ENCODE peak calls at places on chromosomes 7 and 10, in seven cellular contexts. B is Panc1, H is H7, P is COR-L47, I is NCI-H2081, X is WTC11, U is neural progenitor cell. C is an unnamed sample.

GRCh38 chr10:63622097-63622496 is 100.9 kb downstream of the REEP3 start:
- DNase-seq in I (no peak), U (no peak), B (no peak), H (no peak), X (no peak), P (no peak), C (no peak)

GRCh38 chr7:33062023-33062781 is at the start of gene NT5C3A:
- DNase-seq in P (peak; percentile 30), X (peak; percentile 36), U (peak; percentile 71), B (no peak), H (peak; percentile 73), I (peak; percentile 50), C (peak; percentile 77)

GRCh38 chr7:69208848-69209247 is 389.4 kb upstream of the AUTS2 start:
- DNase-seq in X (no peak), P (no peak), H (no peak), B (no peak), I (no peak), U (no peak), C (no peak)

GRCh38 chr7:43314379-43315158 is 202.1 kb downstream of the HECW1 start:
- DNase-seq in I (no peak), U (no peak), B (no peak), X (no peak), P (no peak), H (no peak), C (no peak)

GRCh38 chr10:124075116-124075955 is 18.1 kb downstream of the CHST15 start:
- DNase-seq in U (peak; percentile 86), X (no peak), P (no peak), H (peak; percentile 71), B (no peak), I (no peak), C (no peak)

GRCh38 chr10:7813481-7813880 is 4.8 kb upstream of the TAF3 start:
- DNase-seq in P (no peak), U (no peak), X (no peak), I (no peak), B (no peak), H (no peak), C (no peak)

GRCh38 chr7:157500171-157500960 is 163.6 kb downstream of the DNAJB6 start:
- DNase-seq in I (no peak), U (no peak), P (no peak), X (no peak), H (peak; percentile 80), B (no peak), C (peak; percentile 46)

GRCh38 chr10:71819985-71820384 is 31.1 kb downstream of the PSAP start:
- DNase-seq in I (no peak), U (no peak), P (no peak), B (no peak), H (no peak), X (no peak), C (no peak)

GRCh38 chr10:103969857-103970627 is 3.1 kb downstream of the SLK start:
- DNase-seq in P (no peak), X (no peak), B (no peak), I (no peak), H (no peak), U (no peak), C (no peak)

GRCh38 chr7:97873606-97874005 is 1.4 kb upstream of the ASNS start:
- DNase-seq in P (no peak), X (no peak), U (no peak), I (no peak), B (no peak), H (peak; percentile 22), C (peak; percentile 57)

GRCh38 chr7:90910136-90910535 is 314.0 kb downstream of the CDK14 start:
- DNase-seq in I (no peak), H (no peak), P (no peak), B (no peak), X (no peak), U (no peak), C (no peak)

GRCh38 chr7:42831051-42831952 is 80.6 kb downstream of the C7orf25 start:
- DNase-seq in B (no peak), X (peak; percentile 40), U (peak; percentile 65), H (peak; percentile 16), P (no peak), I (no peak), C (peak; percentile 66)

GRCh38 chr7:144487906-144488305 is 84.4 kb upstream of the NOBOX start:
- DNase-seq in P (no peak), I (no peak), U (peak; percentile 68), B (no peak), H (peak; percentile 35), X (peak; percentile 35), C (peak; percentile 82)

C was measured in endodermal cell.